ENCODE peak calls at places on chromosome 20, in five cellular contexts. M, P, E, V and A are unnamed samples.

GRCh38 chr20:62624325-62624690 is 18.0 kb upstream of the SLCO4A1 start:
- DNase-seq in M (peak; percentile 20), P (peak; percentile 88), E (peak; percentile 33), V (peak; percentile 58), A (no peak)

GRCh38 chr20:46128310-46129151 is 10.4 kb downstream of the CD40 start:
- DNase-seq in M (peak; percentile 70), P (peak; percentile 17), E (peak; percentile 40), V (no peak), A (no peak)

GRCh38 chr20:62223571-62223970 is 3.5 kb upstream of the HRH3 start:
- DNase-seq in M (no peak), P (no peak), E (no peak), V (no peak), A (no peak)

GRCh38 chr20:37944456-37944981 is 41.6 kb downstream of the VSTM2L start:
- DNase-seq in M (no peak), P (no peak), E (no peak), V (no peak), A (no peak)

GRCh38 chr20:31966991-31967655 is 828 bp upstream of the XKR7 start:
- DNase-seq in M (peak; percentile 61), P (no peak), E (no peak), V (no peak), A (no peak)

GRCh38 chr20:57620999-57621398 is 773 bp upstream of the ZBP1 start:
- DNase-seq in M (no peak), P (peak; percentile 83), E (no peak), V (no peak), A (no peak)

GRCh38 chr20:32356935-32357868 is 929 bp upstream of the ASXL1 start:
- DNase-seq in M (peak; percentile 51), P (no peak), E (peak; percentile 80), V (peak; percentile 2), A (peak; percentile 42)

GRCh38 chr20:62358171-62358719 is 8.9 kb downstream of the LAMA5 start:
- DNase-seq in M (no peak), P (peak; percentile 39), E (peak; percentile 27), V (peak; percentile 92), A (no peak)

GRCh38 chr20:39075731-39076130 is 113.6 kb downstream of the DHX35 start:
- DNase-seq in M (no peak), P (no peak), E (no peak), V (no peak), A (no peak)

GRCh38 chr20:33154252-33154651 is 13.7 kb upstream of the BPIFA2 start:
- DNase-seq in M (no peak), P (no peak), E (no peak), V (no peak), A (no peak)

GRCh38 chr20:19817017-19817416 is 59.0 kb downstream of the RIN2 start:
- DNase-seq in M (no peak), P (no peak), E (no peak), V (peak; percentile 7), A (peak; percentile 94)

GRCh38 chr20:33131949-33132822 is 35.8 kb upstream of the BPIFA2 start:
- DNase-seq in M (peak; percentile 41), P (no peak), E (no peak), V (no peak), A (no peak)

GRCh38 chr20:32969356-32970114 is 34.7 kb downstream of the SUN5 start:
- DNase-seq in M (no peak), P (no peak), E (peak; percentile 4), V (no peak), A (no peak)

GRCh38 chr20:32896521-32897280 is 38.0 kb downstream of the EFCAB8 start:
- DNase-seq in M (no peak), P (no peak), E (no peak), V (no peak), A (no peak)

GRCh38 chr20:21052241-21052640 is 53.9 kb downstream of the LINC00237 start:
- DNase-seq in M (no peak), P (no peak), E (no peak), V (no peak), A (no peak)

GRCh38 chr20:24111858-24112257 is 123.3 kb upstream of the GGTLC1 start:
- DNase-seq in M (no peak), P (no peak), E (no peak), V (no peak), A (no peak)

GRCh38 chr20:24116611-24117010 is 128.0 kb upstream of the GGTLC1 start:
- DNase-seq in M (no peak), P (no peak), E (no peak), V (no peak), A (no peak)

GRCh38 chr20:24109537-24109936 is 121.0 kb upstream of the GGTLC1 start:
- DNase-seq in M (no peak), P (no peak), E (no peak), V (no peak), A (no peak)

GRCh38 chr20:24109008-24109407 is 120.4 kb upstream of the GGTLC1 start:
- DNase-seq in M (peak; percentile 14), P (no peak), E (no peak), V (no peak), A (no peak)

GRCh38 chr20:24112360-24112759 is 123.8 kb upstream of the GGTLC1 start:
- DNase-seq in M (no peak), P (no peak), E (no peak), V (no peak), A (no peak)
- H2AFZ ChIP-seq in M (no peak overlapping the region), P (no peak overlapping the region), E (no peak overlapping the region), V (no peak overlapping the region), A (no peak overlapping the region)

GRCh38 chr20:44785768-44786167 is 24.6 kb downstream of the RIMS4 start:
- DNase-seq in M (peak; percentile 83), P (no peak), E (no peak), V (no peak), A (no peak)
- TF ChIP-seq CTCF in M (peak; percentile 56), P (no peak), E (no peak), V (no peak), A (no peak)

DNA sequence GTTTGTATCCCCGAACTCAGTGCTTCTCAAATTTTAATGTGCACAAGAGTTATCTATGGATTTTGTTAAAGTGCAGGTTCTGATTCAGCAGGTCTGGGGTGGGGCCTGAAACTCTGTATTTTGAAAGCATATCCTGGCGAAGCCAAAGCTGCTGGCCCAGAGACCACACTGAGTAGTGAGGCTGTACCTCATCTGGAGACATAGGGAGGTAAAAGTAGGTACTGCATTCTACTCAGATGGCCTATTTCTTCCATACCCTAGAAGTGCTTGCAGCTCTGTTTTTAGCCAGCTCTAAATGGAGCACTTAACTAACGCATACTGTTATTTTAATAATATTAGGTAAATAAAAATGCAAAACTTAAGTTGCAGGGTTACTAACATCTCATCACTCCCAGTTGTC is 241.6 kb upstream of the PRND start:
- DNase-seq in M (peak; percentile 15), P (no peak), E (no peak), V (no peak), A (no peak)
- H2AFZ ChIP-seq in M (peak overlapping the region; percentile 60), P (no peak overlapping the region), E (no peak overlapping the region), V (no peak overlapping the region), A (no peak overlapping the region)

GRCh38 chr20:2244993-2245392 is 50.8 kb upstream of the TGM3 start:
- DNase-seq in M (peak; percentile 35), P (no peak), E (no peak), V (no peak), A (no peak)
- TF ChIP-seq CTCF in M (no peak), P (peak; percentile 33), E (no peak), V (no peak), A (no peak)

DNA sequence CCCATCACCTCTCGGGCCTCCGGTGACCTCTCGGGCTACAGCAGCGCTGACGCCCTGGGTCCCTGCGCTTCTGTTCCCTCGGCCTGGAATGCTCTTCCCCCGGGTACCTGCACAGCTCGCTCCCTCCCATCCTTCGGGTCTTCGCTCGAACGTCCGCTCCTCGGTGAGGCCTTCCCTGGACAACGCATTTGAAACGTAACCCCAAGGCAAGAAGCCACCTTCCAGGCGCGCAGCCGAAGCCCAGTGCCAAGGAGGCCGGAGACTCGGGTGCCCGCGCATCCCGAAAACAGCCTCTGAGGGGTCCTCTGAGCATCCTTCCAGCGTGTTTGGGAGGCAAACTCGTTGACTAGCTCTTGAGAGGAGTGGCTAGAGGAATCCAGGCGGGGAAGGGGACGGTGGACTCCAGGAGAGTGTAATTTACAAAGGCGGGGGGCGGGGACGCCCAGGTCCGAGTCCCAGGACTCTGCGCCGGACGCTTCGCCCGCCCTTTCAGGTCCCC is 87.0 kb downstream of the ZFP64 start:
- DNase-seq in M (peak; percentile 88), P (no peak), E (peak; percentile 18), V (no peak), A (peak; percentile 23)
- H2AFZ ChIP-seq in M (peak overlapping the region; percentile 81), P (no peak overlapping the region), E (peak overlapping the region; percentile 51), V (peak overlapping the region; percentile 90), A (peak overlapping the region; percentile 86)